ENCODE peak calls at places on chromosomes 7 and 10, in ten cellular contexts. X is EL; F is stimulated activated CD4-positive, alpha-beta T cell treated with anti-CD3 and anti-CD28 coated beads, Interleukin-1b, Interleukin-23, amount 100 ng/mL, for 1 hour; N is Peyer's patch; E is amniotic epithelial cell; V is HFF-Myc; M is lower lobe of right lung; U is hepatocyte; C is T-helper 9 cell; S is neural progenitor cell. Z is an unnamed sample.

GRCh38 chr7:16504019-16504418 is 22.6 kb upstream of the LRRC72 start:
- DNase-seq in X (peak; percentile 30), F (no peak), N (no peak), E (peak; percentile 10), V (no peak), M (no peak), U (no peak), C (no peak), S (no peak), Z (no peak)

GRCh38 chr10:70942725-70943124 is 54.4 kb upstream of the PCBD1 start:
- DNase-seq in X (no peak), F (no peak), N (no peak), E (no peak), V (no peak), M (no peak), U (no peak), C (no peak), S (no peak), Z (no peak)

GRCh38 chr7:113087278-113087998 is 811 bp upstream of the GPR85 start:
- DNase-seq in X (peak; percentile 89), F (no peak), N (no peak), E (peak; percentile 95), V (peak; percentile 81), M (no peak), U (peak; percentile 41), C (no peak), S (peak; percentile 30), Z (peak; percentile 57)

GRCh38 chr10:69459101-69459805 is 8.0 kb downstream of the TSPAN15 start:
- DNase-seq in X (no peak), F (no peak), N (no peak), E (no peak), V (no peak), M (no peak), U (no peak), C (no peak), S (no peak), Z (no peak)

GRCh38 chr7:25845341-25845923 is 306.6 kb upstream of the NFE2L3 start:
- DNase-seq in X (no peak), F (no peak), N (no peak), E (no peak), V (no peak), M (no peak), U (peak; percentile 59), C (no peak), S (no peak), Z (no peak)

GRCh38 chr7:5472432-5473315 is 49.0 kb upstream of the TNRC18 start:
- DNase-seq in X (no peak), F (no peak), N (no peak), E (no peak), V (no peak), M (no peak), U (no peak), C (no peak), S (no peak), Z (no peak)

GRCh38 chr7:28024786-28025334 is 155.7 kb downstream of the JAZF1 start:
- DNase-seq in X (no peak), F (no peak), N (no peak), E (no peak), V (no peak), M (no peak), U (no peak), C (no peak), S (no peak), Z (no peak)

GRCh38 chr10:4474829-4475228 is 351.2 kb upstream of the AKR1E2 start:
- DNase-seq in X (no peak), F (no peak), N (no peak), E (no peak), V (no peak), M (no peak), U (no peak), C (no peak), S (no peak), Z (no peak)

GRCh38 chr10:2928219-2928840 is 139.0 kb upstream of the PFKP start:
- DNase-seq in X (peak; percentile 52), F (peak; percentile 52), N (peak; percentile 40), E (peak; percentile 52), V (peak; percentile 40), M (peak; percentile 65), U (peak; percentile 82), C (peak; percentile 17), S (peak; percentile 86), Z (peak; percentile 15)

GRCh38 chr10:17742918-17743317 is 9.1 kb upstream of the TMEM236 start:
- DNase-seq in X (peak; percentile 67), F (peak; percentile 48), N (peak; percentile 44), E (peak; percentile 37), V (peak; percentile 55), M (peak; percentile 70), U (peak; percentile 47), C (peak; percentile 65), S (peak; percentile 52), Z (no peak)

GRCh38 chr7:151244156-151244870 is 4.2 kb downstream of the SMARCD3 start:
- DNase-seq in X (peak; percentile 48), F (peak; percentile 24), N (peak; percentile 36), E (peak; percentile 54), V (no peak), M (peak; percentile 52), U (peak; percentile 77), C (peak; percentile 54), S (peak; percentile 76), Z (no peak)

GRCh38 chr10:6782378-6782777 is 202.3 kb upstream of the PRKCQ start:
- DNase-seq in X (no peak), F (no peak), N (no peak), E (no peak), V (no peak), M (no peak), U (no peak), C (no peak), S (no peak), Z (no peak)

GRCh38 chr10:42866115-42866995 is 83.8 kb downstream of the BMS1 start:
- DNase-seq in X (peak; percentile 74), F (peak; percentile 10), N (peak; percentile 23), E (peak; percentile 40), V (peak; percentile 7), M (peak; percentile 85), U (peak; percentile 89), C (peak; percentile 6), S (peak; percentile 94), Z (peak; percentile 41)

GRCh38 chr7:137937202-137937560 is 64.7 kb downstream of the CREB3L2 start:
- DNase-seq in X (peak; percentile 31), F (no peak), N (no peak), E (peak; percentile 71), V (no peak), M (no peak), U (no peak), C (no peak), S (no peak), Z (no peak)

GRCh38 chr7:31065840-31066239 is 13.7 kb downstream of the ADCYAP1R1 start:
- DNase-seq in X (no peak), F (no peak), N (no peak), E (no peak), V (no peak), M (no peak), U (no peak), C (no peak), S (no peak), Z (no peak)

GRCh38 chr7:137878333-137878961 is 31.7 kb upstream of the DGKI start:
- DNase-seq in X (no peak), F (no peak), N (peak; percentile 21), E (peak; percentile 38), V (no peak), M (peak; percentile 56), U (peak; percentile 63), C (no peak), S (no peak), Z (no peak)

GRCh38 chr7:157768198-157768597 is 431.4 kb downstream of the DNAJB6 start:
- DNase-seq in X (no peak), F (no peak), N (no peak), E (no peak), V (no peak), M (peak; percentile 38), U (no peak), C (no peak), S (no peak), Z (no peak)

Z was measured in pulmonary artery endothelial cell.